ENCODE peak calls at places on chromosome 16, in ten cellular contexts. H, I, S, R, Z, G, N, A, U and T are unnamed samples.

GRCh38 chr16:24609740-24610420 is 70.5 kb downstream of the RBBP6 start:
- DNase-seq in H (no peak), I (no peak), S (peak; percentile 57), R (peak; percentile 31), Z (peak; percentile 42), G (no peak), N (peak; percentile 45), A (no peak), U (no peak), T (no peak)

GRCh38 chr16:11038777-11039176 is 94.4 kb downstream of the CLEC16A start:
- DNase-seq in H (no peak), I (no peak), S (no peak), R (no peak), Z (no peak), G (peak; percentile 68), N (no peak), A (no peak), U (no peak), T (no peak)

GRCh38 chr16:83932955-83933673 is 19.9 kb upstream of the OSGIN1 start:
- DNase-seq in H (no peak), I (no peak), S (no peak), R (peak; percentile 66), Z (no peak), G (no peak), N (no peak), A (no peak), U (no peak), T (no peak)

GRCh38 chr16:26598061-26598460 is 468.7 kb upstream of the C16orf82 start:
- DNase-seq in H (peak; percentile 4), I (no peak), S (no peak), R (no peak), Z (no peak), G (no peak), N (no peak), A (no peak), U (no peak), T (no peak)

GRCh38 chr16:69417537-69418199 is 6.8 kb upstream of the CYB5B start:
- DNase-seq in H (no peak), I (peak; percentile 96), S (no peak), R (no peak), Z (no peak), G (no peak), N (no peak), A (no peak), U (no peak), T (no peak)

GRCh38 chr16:9845661-9846361 is 336.4 kb downstream of the GRIN2A start:
- DNase-seq in H (no peak), I (peak; percentile 9), S (no peak), R (no peak), Z (no peak), G (no peak), N (no peak), A (no peak), U (no peak), T (no peak)

GRCh38 chr16:85395913-85396878 is 216.9 kb upstream of the GSE1 start:
- DNase-seq in H (no peak), I (no peak), S (no peak), R (peak; percentile 24), Z (peak; percentile 17), G (no peak), N (no peak), A (peak; percentile 74), U (no peak), T (no peak)

GRCh38 chr16:64419832-64420231 is 702.0 kb downstream of the CDH11 start:
- DNase-seq in H (no peak), I (no peak), S (no peak), R (no peak), Z (no peak), G (no peak), N (no peak), A (no peak), U (no peak), T (no peak)

GRCh38 chr16:49617016-49617569 is 238.8 kb downstream of the ZNF423 start:
- DNase-seq in H (no peak), I (no peak), S (no peak), R (no peak), Z (no peak), G (peak; percentile 60), N (no peak), A (peak; percentile 34), U (no peak), T (no peak)

GRCh38 chr16:1964506-1965471 is at the start of gene RPS2:
- DNase-seq in H (peak; percentile 95), I (peak; percentile 99), S (peak; percentile 100), R (peak; percentile 98), Z (peak; percentile 98), G (peak; percentile 100), N (peak; percentile 100), A (peak; percentile 99), U (peak; percentile 83), T (peak; percentile 98)
- TF ChIP-seq POLR2A in H (peak; percentile 99), I (peak; percentile 97), S (peak; percentile 96), R (peak; percentile 100), Z (peak; percentile 95), G (no peak), N (peak; percentile 99), A (peak; percentile 85), U (peak; percentile 97), T (peak; percentile 97)

DNA sequence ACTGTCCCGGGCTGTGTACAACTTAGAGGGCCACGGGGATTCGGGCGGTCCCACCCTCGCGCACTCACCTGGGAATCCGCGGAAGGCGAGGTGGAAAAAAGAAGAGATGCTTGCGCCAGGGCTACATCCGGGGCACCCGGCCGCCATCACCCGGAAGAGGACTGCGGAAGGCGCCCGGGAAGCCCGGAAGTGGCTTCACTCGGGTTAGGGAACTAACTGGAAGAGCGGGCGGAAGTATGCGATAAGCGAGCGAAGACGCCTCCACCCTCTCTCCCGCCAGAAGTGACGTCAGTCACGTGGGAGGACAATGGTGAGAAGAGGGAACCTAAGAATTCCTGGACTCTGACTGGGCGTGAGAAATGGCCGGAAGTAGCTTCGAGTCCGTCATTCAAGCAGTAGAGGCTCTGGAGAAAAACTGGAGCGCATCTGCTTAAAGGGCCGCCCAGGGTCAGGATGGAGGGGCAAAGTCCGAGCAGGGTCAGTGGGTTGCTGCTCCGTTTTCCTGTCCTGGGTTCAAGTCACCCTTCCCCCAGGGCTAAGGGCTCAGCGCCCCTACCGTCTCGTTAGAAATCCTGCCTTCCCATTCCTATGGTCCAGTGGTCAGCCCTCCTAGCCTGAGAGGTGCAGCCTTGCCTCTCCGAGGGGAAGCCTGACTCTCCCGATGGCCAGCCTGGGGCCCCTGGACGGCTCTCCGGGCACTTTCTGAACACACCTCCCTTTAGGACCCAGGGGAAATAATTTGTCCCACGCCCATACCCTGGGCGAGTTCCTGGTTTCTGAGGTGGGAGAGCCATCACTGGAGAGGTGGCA is at the start of gene CD2BP2:
- DNase-seq in H (peak; percentile 99), I (peak; percentile 100), S (peak; percentile 98), R (peak; percentile 100), Z (peak; percentile 92), G (peak; percentile 99), N (peak; percentile 98), A (peak; percentile 98), U (peak; percentile 93), T (peak; percentile 88)
- TF ChIP-seq POLR2A in H (peak; percentile 36), I (peak; percentile 31), S (peak; percentile 40), R (peak; percentile 76), Z (peak; percentile 67), G (no peak), N (peak; percentile 62), A (no peak), U (peak; percentile 68), T (peak; percentile 50)

GRCh38 chr16:22635345-22635744 is 124.7 kb downstream of the NPIPB5 start:
- DNase-seq in H (no peak), I (no peak), S (no peak), R (no peak), Z (no peak), G (no peak), N (no peak), A (no peak), U (no peak), T (no peak)

GRCh38 chr16:22634913-22635312 is 124.2 kb downstream of the NPIPB5 start:
- DNase-seq in H (no peak), I (no peak), S (no peak), R (no peak), Z (no peak), G (no peak), N (no peak), A (no peak), U (no peak), T (no peak)

GRCh38 chr16:22632621-22633020 is 121.9 kb downstream of the NPIPB5 start:
- DNase-seq in H (no peak), I (no peak), S (no peak), R (no peak), Z (no peak), G (no peak), N (no peak), A (no peak), U (no peak), T (no peak)

GRCh38 chr16:22633280-22633679 is 122.6 kb downstream of the NPIPB5 start:
- DNase-seq in H (no peak), I (no peak), S (no peak), R (no peak), Z (no peak), G (no peak), N (no peak), A (no peak), U (no peak), T (no peak)

DNA sequence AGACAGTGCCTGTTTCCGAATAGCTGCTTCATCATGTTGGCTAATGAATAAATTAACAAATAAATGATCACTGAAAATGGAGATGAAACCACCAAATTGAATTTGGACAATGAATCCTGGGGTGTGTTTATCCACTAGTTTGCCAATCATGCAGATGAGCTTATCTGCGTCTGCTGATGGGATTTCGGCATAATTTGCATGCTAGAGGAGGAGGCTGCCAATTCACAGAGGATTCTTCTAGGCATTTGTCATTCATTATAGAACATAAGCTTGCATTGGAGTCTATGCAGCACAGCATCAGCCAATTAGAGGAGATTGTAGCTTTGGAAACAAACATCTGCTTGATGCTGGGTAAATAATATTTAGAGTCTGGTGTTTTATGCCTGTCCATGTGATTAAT is 123.1 kb downstream of the NPIPB5 start:
- DNase-seq in H (no peak), I (no peak), S (no peak), R (no peak), Z (no peak), G (no peak), N (no peak), A (no peak), U (no peak), T (no peak)
- TF ChIP-seq POLR2A in H (no peak), I (no peak), S (no peak), R (no peak), Z (no peak), G (no peak), N (no peak), A (no peak), U (no peak), T (no peak)

DNA sequence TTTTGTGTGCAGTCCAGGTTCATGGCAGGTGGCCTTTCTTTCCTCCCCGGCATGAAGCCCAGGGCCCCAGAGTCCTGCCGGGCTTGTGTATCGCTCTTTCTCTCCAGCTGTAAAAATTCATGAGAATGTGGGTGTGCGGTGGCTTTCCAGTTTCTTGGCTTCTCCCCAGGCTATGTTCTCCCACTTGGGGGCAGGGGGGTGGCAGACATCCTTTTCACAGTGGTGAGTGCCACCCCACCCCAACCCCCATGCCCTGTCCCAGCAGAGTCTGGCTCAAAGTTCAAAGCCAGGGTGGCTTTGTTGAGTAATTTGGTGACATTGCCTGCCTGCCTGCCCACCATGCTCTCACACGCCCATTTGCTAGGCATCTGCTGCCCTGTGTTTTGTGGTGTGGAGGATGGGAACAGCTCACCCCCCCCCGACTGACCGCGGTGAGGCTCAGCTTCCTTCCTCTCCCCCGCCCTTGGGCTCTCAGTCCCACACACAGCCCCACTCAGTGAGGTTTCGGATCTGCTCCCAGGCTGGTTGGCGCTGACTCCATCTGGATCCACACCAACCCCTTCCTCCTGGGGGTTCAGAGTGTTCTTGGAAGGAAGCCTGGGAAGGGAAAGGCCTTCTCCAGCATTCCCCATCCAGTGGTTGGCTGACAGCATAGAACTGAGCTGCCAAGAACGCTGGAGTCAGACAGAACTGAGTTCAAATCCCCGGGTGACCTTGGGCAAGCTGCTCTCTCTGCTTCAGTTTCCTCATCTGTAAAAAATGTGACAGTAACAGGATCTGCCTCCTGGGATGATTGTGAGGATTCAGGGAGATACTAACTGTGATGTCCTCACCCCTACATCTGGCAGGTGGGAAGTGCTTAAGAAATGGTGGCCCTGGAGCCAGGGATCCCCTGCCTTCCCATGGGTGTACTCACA is 36.1 kb downstream of the CHD9 start:
- DNase-seq in H (no peak), I (no peak), S (peak; percentile 95), R (peak; percentile 98), Z (peak; percentile 92), G (peak; percentile 98), N (peak; percentile 79), A (peak; percentile 92), U (peak; percentile 59), T (no peak)
- TF ChIP-seq POLR2A in H (no peak), I (no peak), S (no peak), R (no peak), Z (no peak), G (no peak), N (no peak), A (no peak), U (peak; percentile 57), T (peak; percentile 20)